ENCODE peak calls at places on chromosomes 11 and 22, in seven cellular contexts. A is HCT116, O is GM12878, B is K562, W is HepG2, E is H1, Q is SK-N-SH. T is an unnamed sample.
A peak's percentile ranks its signal among the peaks of the same experiment; 100 is the strongest.

GRCh38 chr11:122976734-122977454 is 4.7 kb downstream of the BSX start:
- DNase-seq in Q (peak; percentile 82), E (no peak), A (no peak), W (no peak), O (no peak), B (no peak), T (no peak)

GRCh38 chr22:25950101-25950500 is 208.1 kb downstream of the MYO18B start:
- DNase-seq in A (no peak), B (no peak), W (no peak), O (peak; percentile 43), E (no peak), Q (no peak), T (no peak)

GRCh38 chr11:3058753-3059664 is 1.8 kb upstream of the CARS1 start:
- DNase-seq in B (peak; percentile 80), E (no peak), A (no peak), Q (no peak), O (no peak), W (peak; percentile 40), T (no peak)

GRCh38 chr11:103453901-103454300 is 344.7 kb downstream of the DYNC2H1 start:
- DNase-seq in Q (no peak), W (no peak), E (no peak), B (no peak), O (no peak), A (no peak), T (no peak)

GRCh38 chr11:82676483-82677094 is 57.1 kb downstream of the FAM181B start:
- DNase-seq in Q (no peak), W (peak; percentile 4), E (no peak), O (no peak), B (peak; percentile 14), A (no peak), T (no peak)

GRCh38 chr11:117992620-117993019 is 6.4 kb downstream of the IL10RA start:
- DNase-seq in A (no peak), O (no peak), E (no peak), Q (no peak), W (no peak), B (no peak), T (peak; percentile 45)

GRCh38 chr11:83194284-83195175 is 1.0 kb downstream of the ANKRD42 start:
- DNase-seq in O (no peak), B (peak; percentile 58), Q (peak; percentile 52), E (no peak), W (peak; percentile 38), A (no peak), T (peak; percentile 58)

GRCh38 chr11:122727101-122727929 is 71.8 kb downstream of the UBASH3B start:
- DNase-seq in E (no peak), A (no peak), W (no peak), O (no peak), Q (peak; percentile 30), B (no peak), T (no peak)

GRCh38 chr22:49966041-49966715 is 5.6 kb downstream of the PIM3 start:
- DNase-seq in B (no peak), W (no peak), Q (peak; percentile 30), A (no peak), O (no peak), E (no peak), T (no peak)

GRCh38 chr11:23924226-23924625 is 572.6 kb upstream of the LUZP2 start:
- DNase-seq in B (no peak), A (no peak), O (no peak), Q (no peak), E (no peak), W (no peak), T (no peak)

GRCh38 chr11:95068549-95068948 is 1.8 kb downstream of the SRSF8 start:
- DNase-seq in W (peak; percentile 95), A (peak; percentile 94), E (no peak), Q (peak; percentile 68), O (peak; percentile 88), B (peak; percentile 89), T (peak; percentile 26)

GRCh38 chr11:9057888-9058287 is 33.5 kb downstream of the SCUBE2 start:
- DNase-seq in E (no peak), B (no peak), Q (no peak), A (no peak), O (no peak), W (no peak), T (no peak)

GRCh38 chr11:109864161-109864661 is 229.0 kb upstream of the ZC3H12C start:
- DNase-seq in A (peak; percentile 75), W (no peak), O (peak; percentile 80), B (no peak), Q (no peak), E (no peak), T (no peak)

GRCh38 chr11:1172729-1173117 is 15.0 kb downstream of the MUC5AC start:
- DNase-seq in A (no peak), Q (no peak), W (no peak), O (no peak), E (no peak), B (no peak), T (no peak)

GRCh38 chr11:87141980-87142514 is 104.3 kb downstream of the TMEM135 start:
- DNase-seq in W (no peak), B (no peak), O (no peak), E (no peak), Q (no peak), A (no peak), T (no peak)

GRCh38 chr22:44329179-44329796 is 16.5 kb upstream of the SHISAL1 start:
- DNase-seq in Q (no peak), O (peak; percentile 32), B (no peak), E (no peak), W (no peak), A (no peak), T (no peak)

GRCh38 chr11:27995082-27995481 is 112.9 kb downstream of the KIF18A start:
- DNase-seq in B (no peak), O (no peak), A (no peak), W (no peak), E (no peak), Q (no peak), T (no peak)

GRCh38 chr11:131025020-131025419 is 108.7 kb upstream of the SNX19 start:
- DNase-seq in E (no peak), O (no peak), B (peak; percentile 9), A (no peak), Q (peak; percentile 24), W (peak; percentile 5), T (peak; percentile 62)

GRCh38 chr11:77557553-77557952 is 32.2 kb upstream of the AQP11 start:
- DNase-seq in B (no peak), Q (peak; percentile 26), E (peak; percentile 19), O (no peak), W (peak; percentile 33), A (no peak), T (peak; percentile 22)

GRCh38 chr11:15861256-15861655 is 495.1 kb downstream of the SOX6 start:
- DNase-seq in E (no peak), A (no peak), B (no peak), O (no peak), W (no peak), Q (no peak), T (no peak)

GRCh38 chr11:17012712-17013547 is 1.3 kb downstream of the PLEKHA7 start:
- DNase-seq in O (no peak), W (peak; percentile 95), A (peak; percentile 12), E (no peak), B (no peak), Q (no peak), T (peak; percentile 43)

GRCh38 chr22:29478326-29479276 is 1.4 kb upstream of the NEFH start:
- DNase-seq in B (peak; percentile 53), O (no peak), W (no peak), E (no peak), A (no peak), Q (peak; percentile 52), T (peak; percentile 89)

GRCh38 chr22:41532908-41533825 is 11.1 kb downstream of the POLR3H start:
- DNase-seq in A (no peak), O (no peak), Q (peak; percentile 71), E (no peak), W (peak; percentile 58), B (peak; percentile 60), T (peak; percentile 55)

GRCh38 chr11:74347381-74347780 is 35.9 kb upstream of the P4HA3 start:
- DNase-seq in O (no peak), W (peak; percentile 32), A (no peak), E (no peak), Q (no peak), B (no peak), T (no peak)

GRCh38 chr22:34414467-34415440 is 494.5 kb upstream of the LARGE1 start:
- DNase-seq in Q (peak; percentile 21), O (peak; percentile 39), A (peak; percentile 4), B (peak; percentile 11), W (peak; percentile 84), E (peak; percentile 68), T (peak; percentile 22)

GRCh38 chr11:16603245-16603644 is 135.2 kb upstream of the C11orf58 start:
- DNase-seq in W (no peak), B (peak; percentile 43), E (no peak), Q (no peak), A (no peak), O (no peak), T (no peak)

GRCh38 chr22:38715176-38715764 is 9.5 kb downstream of the GTPBP1 start:
- DNase-seq in A (no peak), B (no peak), W (no peak), O (no peak), E (no peak), Q (no peak), T (no peak)
- TF ChIP-seq JUND in A (no peak), B (no peak), W (no peak), O (no peak), E (no peak), Q (no peak), T (no peak)

DNA sequence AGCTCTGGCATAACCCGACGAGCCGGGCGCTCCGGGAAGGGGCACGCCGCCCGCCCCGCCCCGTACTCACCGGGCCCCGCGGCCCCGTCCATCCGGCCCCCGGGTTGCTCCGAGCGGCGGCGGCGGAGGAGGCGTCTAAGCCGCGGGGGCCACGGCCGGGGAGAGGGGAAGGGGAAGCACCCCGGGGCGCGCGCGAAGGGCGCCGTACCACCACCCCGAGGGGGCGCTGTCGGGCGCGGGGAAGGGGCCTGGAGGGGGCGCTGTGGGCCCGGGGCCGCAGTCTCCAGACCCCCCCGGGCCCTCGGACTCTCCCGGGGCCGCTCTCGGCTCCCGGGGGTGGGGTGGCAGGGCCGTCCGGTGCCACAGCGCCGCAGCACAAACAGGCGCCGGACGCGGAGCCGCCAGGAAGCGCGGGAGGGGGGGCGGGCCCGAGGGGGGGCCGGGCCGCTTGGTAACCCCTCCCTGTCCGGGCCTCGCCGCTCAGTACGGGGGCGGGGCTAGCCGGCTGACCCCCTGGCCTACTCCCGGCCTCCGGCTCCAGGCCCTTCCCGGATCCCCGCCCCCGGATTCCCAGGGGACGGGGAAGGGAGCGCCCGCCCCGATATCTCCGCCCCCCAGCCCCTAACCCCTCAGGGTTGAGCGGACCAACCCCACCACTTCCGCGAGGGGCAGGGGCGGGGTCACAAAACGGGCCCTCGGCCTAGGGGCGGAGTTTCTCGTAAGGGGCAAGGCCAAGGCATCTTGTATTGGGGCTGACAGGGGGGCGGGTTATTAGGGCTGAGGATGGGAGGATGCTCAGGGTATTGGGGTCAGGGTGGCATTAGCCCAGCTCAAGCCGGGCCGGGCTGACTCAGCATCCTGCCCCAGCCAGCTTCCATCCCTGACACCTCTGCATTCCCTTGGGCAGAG is at the start of the genes EML3 and ROM1:
- DNase-seq in W (peak; percentile 70), E (peak; percentile 85), B (peak; percentile 91), A (no peak), Q (peak; percentile 97), O (no peak), T (peak; percentile 82)
- TF ChIP-seq JUND in W (no peak), E (no peak), B (no peak), A (no peak), Q (no peak), O (no peak), T (no peak)

GRCh38 chr11:58596621-58597020 is 17.8 kb downstream of the ZFP91 start:
- DNase-seq in W (no peak), A (no peak), Q (no peak), O (no peak), E (no peak), B (no peak), T (no peak)
- TF ChIP-seq JUND in W (no peak), A (no peak), Q (no peak), O (no peak), E (no peak), B (no peak), T (no peak)

GRCh38 chr11:107927559-107927958 is 689 bp upstream of the RAB39A start:
- DNase-seq in W (no peak), E (no peak), B (no peak), A (no peak), O (no peak), Q (no peak), T (no peak)
- TF ChIP-seq JUND in W (no peak), E (no peak), B (no peak), A (no peak), O (no peak), Q (no peak), T (no peak)

T was measured in T47D.